ENCODE peak calls at places on chromosomes 11 and 22, in four cellular contexts. I is AG09319, S is kidney, Y is osteocyte. H is an unnamed sample.

GRCh38 chr22:39825661-39826102 is 67.9 kb downstream of the ENTHD1 start:
- DNase-seq in I (no peak), S (no peak), Y (no peak), H (no peak)

GRCh38 chr22:30312053-30312452 is 14.7 kb downstream of the TBC1D10A start:
- DNase-seq in I (peak; percentile 66), S (no peak), Y (no peak), H (no peak)

GRCh38 chr22:46769706-46770105 is 7.3 kb downstream of the TBC1D22A start:
- DNase-seq in I (no peak), S (no peak), Y (no peak), H (no peak)

GRCh38 chr22:33887173-33887572 is 33.1 kb downstream of the LARGE1 start:
- DNase-seq in I (no peak), S (no peak), Y (no peak), H (no peak)

GRCh38 chr11:40293655-40294342 is 1165.7 kb downstream of the LRRC4C start:
- DNase-seq in I (peak; percentile 48), S (peak; percentile 76), Y (peak; percentile 89), H (peak; percentile 78)

GRCh38 chr11:73478737-73479347 is 102.6 kb downstream of the RELT start:
- DNase-seq in I (no peak), S (no peak), Y (no peak), H (no peak)

GRCh38 chr22:44133901-44134511 is 46.7 kb upstream of the PARVG start:
- DNase-seq in I (no peak), S (peak; percentile 66), Y (no peak), H (no peak)

GRCh38 chr11:3920148-3920852 is 64.8 kb downstream of the STIM1 start:
- DNase-seq in I (peak; percentile 61), S (no peak), Y (no peak), H (no peak)

GRCh38 chr11:59859695-59860094 is 6.6 kb downstream of the TCN1 start:
- DNase-seq in I (no peak), S (no peak), Y (no peak), H (no peak)

GRCh38 chr11:3150726-3151125 is 14.4 kb downstream of the OSBPL5 start:
- DNase-seq in I (no peak), S (no peak), Y (no peak), H (no peak)

GRCh38 chr11:74671520-74672196 is 59.6 kb downstream of the CHRDL2 start:
- DNase-seq in I (no peak), S (no peak), Y (peak; percentile 66), H (no peak)

GRCh38 chr11:13052130-13052541 is 43.0 kb downstream of the RASSF10 start:
- DNase-seq in I (no peak), S (no peak), Y (no peak), H (no peak)

GRCh38 chr11:118623291-118623655 is 15.9 kb downstream of the PHLDB1 start:
- DNase-seq in I (no peak), S (peak; percentile 79), Y (no peak), H (no peak)

GRCh38 chr11:36165638-36166389 is 123.4 kb downstream of the COMMD9 start:
- DNase-seq in I (no peak), S (no peak), Y (peak; percentile 19), H (no peak)

GRCh38 chr22:44335903-44336803 is 23.4 kb upstream of the SHISAL1 start:
- DNase-seq in I (no peak), S (no peak), Y (no peak), H (no peak)

GRCh38 chr11:20592741-20593140 is 6.7 kb upstream of the SLC6A5 start:
- DNase-seq in I (no peak), S (no peak), Y (no peak), H (no peak)
- TF ChIP-seq CTCF in I (no peak), S (no peak), Y (no peak), H (no peak)

DNA sequence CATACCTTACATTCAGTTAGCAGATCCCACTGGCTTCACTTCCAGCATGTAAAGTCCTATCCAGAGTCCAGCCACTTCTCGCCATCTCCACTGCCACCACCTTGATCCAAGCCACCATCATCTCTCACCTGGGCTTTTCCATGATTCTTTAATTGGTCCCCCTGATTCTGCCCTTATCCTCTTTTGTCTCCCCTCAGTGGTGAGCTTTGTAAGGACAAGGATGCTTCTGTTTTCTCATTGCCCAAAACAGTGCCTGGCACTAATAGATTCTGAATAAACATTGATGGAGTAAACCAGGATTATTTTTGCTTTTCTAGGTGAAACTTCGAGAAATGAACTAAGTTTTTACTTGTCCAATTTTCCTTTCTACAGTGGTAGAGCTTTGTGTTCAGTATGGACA is 4.4 kb downstream of the POLA2 start:
- DNase-seq in I (no peak), S (no peak), Y (no peak), H (no peak)
- TF ChIP-seq CTCF in I (no peak), S (peak; percentile 8), Y (no peak), H (no peak)

DNA sequence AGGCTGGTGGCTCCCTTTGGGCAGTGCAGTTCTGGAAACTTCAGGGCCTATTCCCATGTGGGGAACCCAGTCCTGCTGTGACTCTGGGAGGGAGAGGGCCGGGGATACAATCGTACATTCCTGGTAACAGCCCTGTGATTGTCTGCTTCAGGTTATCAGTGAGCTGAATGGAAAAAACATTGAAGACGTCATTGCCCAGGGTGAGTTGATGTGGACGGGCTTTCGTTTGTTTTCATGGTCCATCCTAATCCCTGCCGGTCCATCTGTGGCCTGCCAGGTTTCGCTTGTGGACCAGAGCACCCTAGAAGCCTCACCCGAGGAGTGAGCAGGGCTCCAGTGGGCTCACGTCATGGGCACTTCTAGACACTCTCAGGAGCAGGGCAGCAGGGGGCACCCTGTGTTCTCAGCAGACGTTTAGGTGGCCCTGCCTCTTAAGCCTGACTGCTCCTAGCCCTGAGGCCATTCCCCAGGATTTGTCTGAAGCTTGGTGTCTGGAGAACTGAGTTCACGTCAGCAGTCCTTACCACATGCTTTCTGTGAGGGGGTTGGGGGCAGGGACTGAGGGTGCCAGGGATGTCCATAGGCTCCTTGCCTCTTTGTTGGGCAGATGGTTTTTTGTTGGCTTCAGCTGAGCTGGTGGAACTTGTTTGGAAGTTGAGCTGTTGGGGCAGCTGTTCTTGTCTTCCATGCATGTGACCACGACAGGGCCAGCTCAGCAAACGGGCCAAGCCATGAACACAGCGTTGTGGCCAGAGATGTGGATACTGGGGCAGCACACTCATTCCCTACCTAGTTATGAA is 1.9 kb downstream of the RPLP2 start:
- DNase-seq in I (no peak), S (no peak), Y (no peak), H (no peak)
- TF ChIP-seq CTCF in I (peak; percentile 4), S (no peak), Y (no peak), H (no peak)

DNA sequence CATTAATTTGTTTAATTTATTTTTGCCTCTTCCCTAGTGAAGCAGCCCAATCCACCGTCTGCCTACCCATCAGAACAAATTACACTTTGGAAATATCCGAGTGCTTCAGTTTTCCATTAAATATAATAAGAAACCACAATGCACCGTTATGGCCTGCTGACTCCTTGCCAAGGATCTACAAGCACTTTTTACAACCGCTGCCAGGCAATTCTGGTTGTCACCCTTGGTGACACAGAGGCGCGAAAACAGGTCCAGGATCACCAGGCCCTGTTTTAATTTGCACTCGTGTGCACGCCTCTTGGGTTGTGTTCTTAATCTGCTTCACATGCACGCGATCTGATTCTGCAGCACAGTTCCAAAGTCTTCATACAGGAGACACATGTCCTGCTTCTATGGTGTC is 43.9 kb downstream of the KIRREL3 start:
- DNase-seq in I (no peak), S (no peak), Y (no peak), H (no peak)
- TF ChIP-seq CTCF in I (no peak), S (no peak), Y (no peak), H (no peak)

GRCh38 chr11:17714870-17715269 is 4.5 kb upstream of the MYOD1 start:
- DNase-seq in I (no peak), S (no peak), Y (no peak), H (no peak)

GRCh38 chr11:17716807-17717206 is 2.6 kb upstream of the MYOD1 start:
- DNase-seq in I (no peak), S (no peak), Y (no peak), H (no peak)

GRCh38 chr11:17713851-17714250 is 5.5 kb upstream of the MYOD1 start:
- DNase-seq in I (no peak), S (no peak), Y (no peak), H (no peak)

GRCh38 chr11:17711836-17712235 is 7.5 kb upstream of the MYOD1 start:
- DNase-seq in I (no peak), S (no peak), Y (no peak), H (no peak)

GRCh38 chr11:17714356-17714854 is 5.0 kb upstream of the MYOD1 start:
- DNase-seq in I (no peak), S (no peak), Y (no peak), H (no peak)
- TF ChIP-seq CTCF in I (no peak), S (no peak), Y (no peak), H (no peak)

DNA sequence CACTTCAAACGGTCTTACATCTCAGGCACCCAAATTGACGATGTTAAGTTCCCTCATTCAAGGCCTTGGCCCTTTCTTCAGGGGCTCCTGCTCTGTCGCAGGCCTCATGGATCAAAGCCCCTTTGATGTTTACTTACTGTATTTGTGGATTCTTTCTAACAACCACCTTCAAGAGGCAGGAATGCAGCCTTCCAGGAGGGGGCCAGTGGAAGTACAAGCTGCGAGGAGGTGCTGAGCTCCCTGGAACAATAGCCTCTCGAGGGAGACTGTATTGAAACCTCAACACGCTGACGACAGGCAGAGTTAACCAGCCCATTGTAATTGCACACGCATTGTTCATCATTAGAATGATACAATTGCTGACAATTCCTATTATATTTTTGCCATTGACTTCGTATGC is 209.1 kb downstream of the ST3GAL4 start:
- DNase-seq in I (no peak), S (no peak), Y (no peak), H (no peak)
- TF ChIP-seq CTCF in I (no peak), S (no peak), Y (no peak), H (no peak)

GRCh38 chr11:11078344-11078743 is 220.5 kb upstream of the ZBED5 start:
- DNase-seq in I (peak; percentile 3), S (no peak), Y (no peak), H (no peak)
- TF ChIP-seq CTCF in I (peak; percentile 29), S (no peak), Y (peak; percentile 31), H (no peak)

H was measured in type B pancreatic cell.